ENCODE peak calls at places on chromosomes 4 and X, in ten cellular contexts. F is uterus; V is hepatocyte; P is tibial nerve; L is spleen; H is CD4-positive, CD25-positive, alpha-beta regulatory T cell; M is GM23248; O is transverse colon; N is A549; D is CD4-positive, alpha-beta memory T cell. S is an unnamed sample.

GRCh38 chr4:119984998-119985397 is 81.7 kb downstream of the MAD2L1 start:
- DNase-seq in H (no peak), D (no peak), L (no peak), O (no peak), V (no peak), M (no peak), P (no peak), N (no peak), F (no peak), S (no peak)

GRCh38 chr4:17811078-17811603 is 362 bp downstream of the NCAPG start:
- DNase-seq in V (no peak), O (peak; percentile 18), M (peak; percentile 75), P (no peak), H (no peak), F (no peak), D (no peak), L (no peak), N (no peak), S (no peak)

GRCh38 chrX:47523297-47523696 is 37.7 kb upstream of the ARAF start:
- DNase-seq in L (peak; percentile 96), H (peak; percentile 69), F (peak; percentile 84), D (peak; percentile 70), P (peak; percentile 56), M (peak; percentile 85), O (peak; percentile 88), N (peak; percentile 64), V (peak; percentile 83), S (no peak)

GRCh38 chr4:27123050-27123768 is 262.6 kb downstream of the STIM2 start:
- DNase-seq in N (no peak), H (no peak), F (no peak), V (peak; percentile 50), P (no peak), D (no peak), M (no peak), L (no peak), O (peak; percentile 36), S (no peak)

GRCh38 chr4:42523066-42523718 is 125.9 kb downstream of the SHISA3 start:
- DNase-seq in D (no peak), M (no peak), H (no peak), N (no peak), L (no peak), V (no peak), P (peak; percentile 7), F (no peak), O (no peak), S (no peak)

GRCh38 chrX:130106071-130106470 is 4.2 kb downstream of the ELF4 start:
- DNase-seq in F (no peak), D (no peak), M (peak; percentile 44), H (no peak), L (no peak), N (no peak), O (no peak), P (no peak), V (no peak), S (no peak)

GRCh38 chrX:119899125-119899524 is 3.4 kb downstream of the AKAP14 start:
- DNase-seq in H (no peak), O (peak; percentile 10), V (no peak), N (no peak), L (no peak), F (no peak), D (no peak), M (peak; percentile 12), P (no peak), S (no peak)

GRCh38 chrX:147838465-147839131 is 73.1 kb upstream of the FMR1 start:
- DNase-seq in F (no peak), D (no peak), H (peak; percentile 3), O (no peak), L (no peak), N (no peak), M (peak; percentile 21), P (no peak), V (no peak), S (no peak)

GRCh38 chrX:50471390-50471789 is 765 bp upstream of the DGKK start:
- DNase-seq in P (no peak), O (no peak), H (no peak), M (no peak), D (no peak), V (peak; percentile 8), L (no peak), F (no peak), N (no peak), S (no peak)

GRCh38 chrX:6325437-6325836 is 96.8 kb upstream of the NLGN4X start:
- DNase-seq in O (no peak), F (no peak), L (no peak), N (no peak), M (no peak), P (no peak), D (no peak), V (peak; percentile 5), H (no peak), S (no peak)

GRCh38 chr4:17526695-17527477 is 11.9 kb downstream of the CLRN2 start:
- DNase-seq in V (no peak), F (no peak), P (no peak), H (no peak), D (no peak), N (no peak), M (no peak), L (no peak), O (no peak), S (no peak)

GRCh38 chr4:22339491-22339890 is 176.4 kb downstream of the ADGRA3 start:
- DNase-seq in D (no peak), P (no peak), M (no peak), F (no peak), V (no peak), O (no peak), L (no peak), N (no peak), H (no peak), S (no peak)

DNA sequence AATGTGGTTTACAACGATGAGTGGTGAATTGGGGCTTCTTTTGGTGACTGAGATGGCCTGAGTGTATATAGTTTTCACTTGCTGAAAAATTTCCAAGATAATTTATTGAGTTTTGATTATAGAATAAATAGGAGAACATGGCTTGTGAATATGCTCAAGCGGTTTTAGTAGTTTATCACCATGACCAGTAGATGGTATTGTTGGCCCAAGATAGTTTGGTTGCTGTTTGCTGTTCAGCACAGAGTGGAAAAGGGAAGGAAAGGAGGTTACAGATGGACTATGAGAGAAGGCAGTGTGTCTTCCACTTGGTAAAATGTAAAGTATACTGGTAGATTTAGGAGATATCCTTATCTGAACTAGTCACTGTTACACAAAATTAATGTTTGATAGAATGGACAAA is 55.8 kb upstream of the POU4F2 start:
- DNase-seq in O (no peak), M (no peak), V (no peak), F (no peak), L (no peak), H (no peak), P (no peak), N (no peak), D (no peak), S (no peak)
- H3K27ac ChIP-seq in O (no peak overlapping the region), M (no peak overlapping the region), V (no peak overlapping the region), F (no peak overlapping the region), L (no peak overlapping the region), H (no peak overlapping the region), P (no peak overlapping the region), N (no peak overlapping the region), D (no peak overlapping the region), S (no peak overlapping the region)

DNA sequence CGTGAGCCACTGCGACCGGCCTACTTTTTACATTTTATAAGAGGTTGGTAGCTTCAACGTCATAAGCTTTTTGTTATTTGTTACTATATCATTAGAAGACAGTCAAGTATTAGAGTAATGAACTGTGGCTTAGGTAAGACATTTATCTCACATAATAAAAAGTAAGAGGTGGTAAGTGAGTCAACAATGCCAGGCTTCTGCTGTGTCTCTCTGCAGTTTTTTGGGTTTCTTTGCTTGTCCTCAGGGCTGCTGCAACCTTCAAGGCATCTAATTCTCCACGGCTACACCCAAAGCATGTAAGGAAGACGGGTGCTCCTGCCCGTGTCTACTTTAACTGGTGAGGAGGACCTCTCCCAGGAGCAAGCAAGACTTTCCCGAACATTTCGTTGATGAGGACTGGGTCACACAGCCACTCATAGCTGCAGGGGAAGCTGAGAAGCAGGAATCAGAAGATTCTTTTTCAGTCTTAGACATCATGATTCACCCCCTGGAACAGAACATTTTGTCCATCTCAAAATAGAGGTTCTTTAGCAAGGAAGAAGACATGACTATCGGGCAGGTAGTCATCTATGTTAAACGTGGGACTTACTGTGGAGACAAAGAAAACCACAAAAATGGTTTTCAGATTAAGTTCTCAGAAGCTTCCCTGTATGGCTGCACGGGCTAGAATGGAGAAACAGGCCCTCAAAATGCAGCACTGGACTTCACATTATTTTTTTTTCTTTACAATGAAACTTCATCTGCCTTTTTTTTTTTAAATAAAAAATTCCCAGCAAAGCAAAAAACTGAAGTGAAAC is 13.0 kb upstream of the RHOH start:
- DNase-seq in N (no peak), M (peak; percentile 60), D (no peak), O (no peak), L (no peak), F (no peak), H (peak; percentile 62), V (no peak), P (no peak), S (no peak)
- H3K27ac ChIP-seq in N (peak overlapping the region; percentile 43), M (peak overlapping the region; percentile 44), D (no peak overlapping the region), O (peak overlapping the region; percentile 25), L (peak overlapping the region; percentile 37), F (no peak overlapping the region), H (no peak overlapping the region), V (no peak overlapping the region), P (no peak overlapping the region), S (peak overlapping the region; percentile 86)

DNA sequence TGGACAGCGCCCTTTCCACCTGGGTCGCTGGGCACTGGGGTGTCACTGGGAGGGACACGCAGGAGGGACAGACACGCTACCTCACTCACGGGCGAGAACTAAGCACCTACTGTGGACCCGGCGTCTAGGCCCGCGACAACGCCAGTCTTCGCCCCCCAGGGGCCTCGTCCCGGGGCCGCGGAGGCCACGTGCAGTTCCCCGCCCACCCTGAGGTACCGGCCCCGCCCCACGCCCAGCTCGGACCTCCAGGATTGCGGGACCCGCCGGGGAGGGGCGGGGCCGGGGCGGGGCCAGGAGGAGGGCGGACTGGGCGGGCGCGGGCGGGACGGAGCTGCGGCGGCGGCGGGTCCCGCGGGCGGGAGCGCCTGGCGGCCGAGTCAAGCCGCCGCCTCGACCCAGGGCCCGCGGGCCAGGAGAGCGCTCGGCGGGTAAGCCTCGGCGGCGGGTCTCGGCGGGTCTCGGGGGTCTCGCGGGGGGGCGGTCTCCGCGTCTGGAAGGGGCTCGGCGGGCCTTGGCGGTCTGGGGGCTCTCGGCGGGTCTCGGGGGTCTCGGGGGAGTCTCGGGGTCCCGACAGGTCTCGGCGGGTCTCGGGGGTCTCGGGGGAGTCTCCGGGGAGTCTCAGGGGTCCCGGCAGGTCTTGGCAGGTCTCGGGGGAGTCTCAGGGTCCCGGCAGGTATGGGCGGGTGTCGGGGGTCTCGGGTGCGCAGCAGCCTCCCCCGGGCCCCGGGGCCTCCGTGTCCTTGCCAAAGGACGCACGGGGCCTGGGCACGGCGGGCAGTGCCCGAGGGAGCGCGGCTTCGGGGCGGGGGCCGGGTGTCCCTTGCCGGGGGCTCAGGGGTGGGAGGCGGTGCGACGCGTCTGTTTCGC is at the start of gene SH3BP2:
- DNase-seq in F (peak; percentile 76), D (peak; percentile 41), O (peak; percentile 89), H (peak; percentile 50), P (peak; percentile 62), L (peak; percentile 95), V (peak; percentile 88), M (peak; percentile 88), N (peak; percentile 47), S (no peak)
- H3K27ac ChIP-seq in F (peak within 1 kb of the TSS; percentile 22), D (peak within 1 kb of the TSS; percentile 38), O (peak within 1 kb of the TSS; percentile 82), H (peak within 1 kb of the TSS; percentile 33), P (peak within 1 kb of the TSS; percentile 68), L (peak within 1 kb of the TSS; percentile 77), V (peak within 1 kb of the TSS; percentile 89), M (peak within 1 kb of the TSS; percentile 87), N (peak within 1 kb of the TSS; percentile 88), S (no peak within 1 kb of the TSS)

DNA sequence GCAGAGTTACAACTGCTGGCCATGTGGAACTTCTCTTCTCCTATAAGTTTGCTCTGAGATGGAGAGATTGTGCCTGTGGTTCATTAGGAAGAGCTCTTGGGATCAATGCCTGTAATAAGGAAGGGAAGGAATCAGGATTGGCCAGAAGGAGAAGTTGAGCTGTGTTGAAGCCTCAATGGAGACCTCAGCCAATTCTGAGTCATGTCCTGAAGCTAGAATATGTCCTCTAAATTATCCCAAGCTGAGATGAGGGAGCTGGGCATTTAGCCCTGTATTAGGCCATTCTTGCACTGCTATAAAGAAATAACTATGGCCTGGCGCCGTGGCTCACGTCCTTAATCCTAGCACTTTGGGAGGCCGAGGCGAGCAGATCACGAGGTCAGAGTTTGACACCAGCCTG is 85.4 kb upstream of the DHX15 start:
- DNase-seq in D (no peak), H (no peak), M (peak; percentile 11), V (no peak), F (no peak), O (no peak), L (no peak), P (no peak), N (no peak), S (no peak)
- H3K27ac ChIP-seq in D (no peak overlapping the region), H (no peak overlapping the region), M (no peak overlapping the region), V (no peak overlapping the region), F (no peak overlapping the region), O (no peak overlapping the region), L (no peak overlapping the region), P (no peak overlapping the region), N (no peak overlapping the region), S (no peak overlapping the region)

S was measured in SK-N-MC.